ENCODE peak calls at places on chromosomes 12 and 14, in ten cellular contexts. C is adrenal gland, U is uterus, W is body of pancreas, B is stomach, N is transverse colon, Q is ovary, J is IMR-90, V is testis, Y is esophagus squamous epithelium. F is an unnamed sample.

GRCh38 chr12:11746024-11746771 is 96.7 kb downstream of the ETV6 start:
- DNase-seq in B (no peak), C (no peak), V (no peak), W (no peak), U (no peak), J (peak), Y (no peak), Q (no peak), N (no peak), F (no peak)

GRCh38 chr12:32419520-32419960 is 20.2 kb downstream of the FGD4 start:
- DNase-seq in U (no peak), Q (no peak), B (no peak), W (no peak), N (no peak), V (peak), J (peak), Y (no peak), C (no peak), F (no peak)

GRCh38 chr12:93242154-93242958 is 135.4 kb upstream of the NUDT4 start:
- DNase-seq in J (no peak), U (no peak), Q (no peak), V (no peak), Y (no peak), B (no peak), C (no peak), N (no peak), W (no peak), F (no peak)

GRCh38 chr12:95336387-95337067 is 118.9 kb downstream of the VEZT start:
- DNase-seq in B (peak), U (peak), W (peak), C (peak), Q (peak), N (peak), V (peak), J (peak), Y (no peak), F (peak)

GRCh38 chr12:14664434-14665023 is 31.9 kb downstream of the GUCY2C start:
- DNase-seq in B (peak), J (peak), Y (no peak), C (peak), W (peak), V (peak), N (peak), Q (no peak), U (no peak), F (no peak)

GRCh38 chr14:34049769-34050168 is 98.9 kb upstream of the EGLN3 start:
- DNase-seq in N (no peak), U (no peak), J (no peak), Y (no peak), C (no peak), Q (no peak), W (no peak), V (no peak), B (no peak), F (no peak)

GRCh38 chr12:3662516-3662915 is 90.4 kb downstream of the CRACR2A start:
- DNase-seq in Q (no peak), C (no peak), W (no peak), U (no peak), Y (no peak), N (no peak), B (no peak), J (no peak), V (no peak), F (no peak)

GRCh38 chr12:11884661-11885060 is 186.1 kb upstream of the BCL2L14 start:
- DNase-seq in V (no peak), U (no peak), Q (no peak), Y (no peak), C (no peak), J (peak), N (peak), W (no peak), B (peak), F (no peak)

GRCh38 chr12:94271351-94271750 is 123.0 kb downstream of the PLXNC1 start:
- DNase-seq in B (no peak), N (no peak), U (no peak), J (no peak), V (no peak), Y (no peak), C (no peak), Q (no peak), W (no peak), F (no peak)

GRCh38 chr12:113727651-113728061 is 238.5 kb downstream of the RBM19 start:
- DNase-seq in C (no peak), Y (no peak), V (no peak), U (no peak), N (no peak), Q (no peak), B (no peak), W (no peak), J (peak), F (no peak)

GRCh38 chr12:130775953-130776856 is 60.1 kb upstream of the RIMBP2 start:
- DNase-seq in U (peak), Q (no peak), N (peak), W (peak), Y (no peak), B (no peak), J (peak), V (peak), C (peak), F (no peak)
- TF ChIP-seq POLR2A in U (no peak), Q (no peak), N (no peak), W (no peak), Y (no peak), B (no peak), J (no peak), V (no peak), C (no peak), F (no peak)

DNA sequence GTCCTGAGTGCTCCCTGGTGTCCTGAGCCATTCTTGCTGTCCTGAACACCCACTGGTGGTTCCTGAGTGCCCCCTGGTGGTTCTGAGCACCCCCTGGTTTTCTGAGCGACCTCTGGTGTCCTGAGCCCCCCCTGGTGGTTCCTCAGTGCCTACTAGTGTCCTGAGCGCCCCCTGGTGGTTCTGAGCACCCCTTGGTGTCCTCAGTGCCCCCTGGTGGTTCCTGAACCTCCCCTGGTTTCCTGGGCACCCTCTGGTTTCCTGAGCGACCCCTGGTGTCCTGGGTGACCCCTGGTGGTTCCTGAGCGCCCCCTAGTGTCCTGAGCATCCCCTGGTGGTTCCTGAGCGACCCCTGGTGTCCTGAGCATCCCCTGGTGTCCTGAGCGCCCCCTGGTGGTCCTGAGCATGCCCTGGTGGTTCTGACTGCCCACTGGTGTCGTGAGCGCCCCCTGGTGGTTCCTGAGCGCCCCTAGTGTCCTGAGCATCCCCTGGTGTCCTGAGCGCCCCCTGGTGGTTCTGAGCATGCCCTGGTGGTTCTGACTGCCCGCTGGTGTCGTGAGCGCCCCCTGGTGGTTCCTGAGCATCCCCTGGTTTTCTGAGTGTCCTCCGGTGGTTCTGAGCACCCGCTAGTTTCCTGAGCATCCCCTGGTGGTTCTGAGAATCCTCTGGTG is 473.1 kb downstream of the TMEM121 start:
- DNase-seq in N (peak), B (peak), V (peak), W (peak), Y (no peak), C (peak), J (no peak), U (no peak), Q (peak), F (no peak)
- TF ChIP-seq CTCF in N (no peak), B (peak), V (peak), W (peak), Y (no peak), C (no peak), J (peak), U (no peak), Q (no peak), F (no peak)

GRCh38 chr14:93787465-93788306 is 599 bp downstream of the PRIMA1 start:
- DNase-seq in C (no peak), B (no peak), N (no peak), W (no peak), V (no peak), U (peak), Q (no peak), Y (no peak), J (no peak), F (no peak)

GRCh38 chr14:93789366-93790130 is 1.3 kb upstream of the PRIMA1 start:
- DNase-seq in U (no peak), B (no peak), J (no peak), Y (no peak), Q (no peak), N (no peak), W (no peak), C (no peak), V (no peak), F (no peak)

GRCh38 chr14:93790966-93791365 is 2.7 kb upstream of the PRIMA1 start:
- DNase-seq in C (no peak), U (no peak), J (no peak), W (no peak), B (no peak), Y (no peak), V (no peak), N (no peak), Q (no peak), F (no peak)

GRCh38 chr14:93788307-93788556 is at the start of gene PRIMA1:
- DNase-seq in U (no peak), N (no peak), J (no peak), Y (no peak), C (no peak), V (no peak), W (no peak), B (no peak), Q (no peak), F (no peak)

DNA sequence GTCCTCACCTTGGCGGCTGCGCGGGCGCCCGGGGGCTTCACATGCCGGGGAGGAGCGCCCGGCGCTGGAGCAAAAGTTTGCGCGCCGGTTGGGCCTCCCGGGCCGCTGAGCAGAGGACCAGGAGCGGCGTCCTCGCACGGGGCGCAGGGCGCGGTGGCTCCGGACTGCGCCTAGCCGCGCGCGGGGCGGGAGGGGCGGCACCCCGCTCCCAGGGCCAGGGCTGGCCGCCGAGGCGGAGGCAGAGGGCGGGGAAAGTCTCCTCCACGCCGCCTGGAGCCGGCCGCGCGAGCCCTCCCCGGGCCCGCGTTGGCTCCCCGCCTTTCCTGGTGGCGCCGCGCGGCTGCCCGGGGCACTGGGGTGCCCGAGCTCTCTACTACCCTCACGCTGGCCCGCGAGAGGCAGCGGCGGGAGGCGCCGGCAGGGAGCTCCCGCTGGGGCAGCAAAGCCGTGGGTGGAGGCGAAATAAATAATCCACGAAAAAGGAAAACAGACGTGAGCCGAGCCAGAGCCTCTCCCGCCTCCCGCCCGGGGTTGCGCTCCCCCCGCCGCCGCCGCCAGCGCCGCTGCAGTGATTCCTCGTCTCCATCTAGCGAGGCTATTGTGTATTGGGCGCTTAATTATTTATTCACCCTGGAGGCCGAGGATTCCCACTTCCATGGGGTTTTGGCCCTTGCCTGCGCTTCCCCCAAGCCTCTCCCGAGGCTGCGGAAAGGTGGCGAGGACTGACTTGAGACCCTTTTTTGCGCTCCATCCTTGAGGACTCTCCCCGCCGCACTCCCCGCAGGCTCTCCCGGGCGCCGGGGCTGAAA is 476 bp upstream of the PRIMA1 start:
- DNase-seq in B (peak), C (no peak), W (no peak), N (peak), Y (no peak), U (peak), J (no peak), V (peak), Q (peak), F (no peak)
- TF ChIP-seq POLR2A in B (no peak), C (no peak), W (no peak), N (no peak), Y (no peak), U (peak), J (no peak), V (no peak), Q (no peak), F (no peak)

GRCh38 chr14:23568021-23568599 is 519 bp upstream of the AP1G2 start:
- DNase-seq in Y (no peak), B (no peak), U (no peak), W (no peak), V (no peak), N (no peak), Q (no peak), J (no peak), C (no peak), F (no peak)

GRCh38 chr14:23566112-23566781 is 1.3 kb downstream of the AP1G2 start:
- DNase-seq in Q (peak), N (no peak), V (no peak), C (no peak), Y (no peak), J (no peak), U (no peak), B (no peak), W (no peak), F (peak)

GRCh38 chr14:23566782-23567185 is 807 bp downstream of the AP1G2 start:
- DNase-seq in B (peak), Y (no peak), W (peak), Q (no peak), C (no peak), V (no peak), U (no peak), J (no peak), N (no peak), F (no peak)

GRCh38 chr14:23568600-23569310 is 1.2 kb upstream of the AP1G2 start:
- DNase-seq in Y (no peak), Q (peak), J (no peak), B (no peak), U (no peak), V (no peak), N (no peak), C (no peak), W (no peak), F (no peak)

DNA sequence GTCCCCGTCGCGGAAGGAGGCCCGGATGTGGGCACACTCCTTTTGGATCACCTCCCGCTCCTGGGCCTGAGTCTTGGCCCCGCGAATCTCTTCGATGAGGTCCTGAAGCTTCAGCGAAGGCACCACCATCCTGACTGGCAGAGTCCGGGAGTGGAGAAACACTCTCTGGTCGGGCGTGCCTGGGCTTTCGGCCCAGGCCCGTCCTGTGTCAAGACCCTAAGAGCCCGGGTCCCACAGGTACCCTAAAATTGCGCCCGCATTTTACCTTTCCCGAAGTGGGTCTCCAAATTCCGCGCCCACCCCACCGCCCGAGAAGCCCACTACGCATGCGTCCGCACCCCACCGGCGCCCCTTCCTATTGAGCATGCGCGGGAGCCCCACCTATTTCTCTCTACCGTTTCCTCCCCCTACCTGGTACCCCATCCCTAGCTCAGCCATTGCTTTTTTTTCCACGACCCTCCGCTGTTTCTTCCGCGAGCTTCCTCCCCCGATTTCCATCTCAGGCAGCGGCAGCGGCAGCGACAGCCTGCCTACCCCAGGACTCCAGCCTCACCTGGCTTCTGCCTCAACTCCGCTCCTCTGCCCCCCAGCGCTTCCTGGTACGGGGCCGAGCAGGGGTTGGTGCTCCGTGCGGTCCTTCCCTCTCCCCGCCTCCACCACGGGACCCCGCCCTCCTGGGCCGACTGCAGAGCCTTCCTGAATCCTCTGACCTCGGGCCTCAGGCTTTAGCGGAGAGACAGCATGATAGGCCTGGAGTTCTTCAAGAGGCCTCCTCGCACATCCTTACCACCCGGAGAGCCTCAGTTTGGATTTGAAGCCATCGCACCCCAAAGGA is at the start of gene AP1G2:
- DNase-seq in C (peak), J (peak), U (peak), B (peak), V (peak), N (peak), Q (peak), W (peak), Y (peak), F (peak)
- TF ChIP-seq CTCF in C (no peak), J (no peak), U (no peak), B (no peak), V (no peak), N (no peak), Q (no peak), W (no peak), Y (no peak), F (no peak)